ENCODE peak calls at places on chromosomes 3 and 15, in seven cellular contexts. A, K, V, X, Y, W and Q are unnamed samples.

GRCh38 chr15:52256366-52256765 is 39.2 kb downstream of the MYO5C start:
- DNase-seq in A (peak), K (no peak), V (peak), X (peak), Y (peak), W (peak), Q (no peak)

GRCh38 chr3:63979093-63979492 is 44.2 kb downstream of the PSMD6 start:
- DNase-seq in A (no peak), K (no peak), V (no peak), X (no peak), Y (no peak), W (no peak), Q (no peak)

GRCh38 chr3:20051123-20051806 is 11.0 kb downstream of the KAT2B start:
- DNase-seq in A (no peak), K (no peak), V (no peak), X (no peak), Y (no peak), W (no peak), Q (no peak)

GRCh38 chr3:149648525-149648924 is 9.3 kb downstream of the WWTR1 start:
- DNase-seq in A (no peak), K (no peak), V (no peak), X (no peak), Y (no peak), W (no peak), Q (no peak)

GRCh38 chr15:68603951-68604350 is 25.2 kb downstream of the CORO2B start:
- DNase-seq in A (no peak), K (no peak), V (no peak), X (no peak), Y (no peak), W (no peak), Q (no peak)

GRCh38 chr3:67739851-67740250 is 85.4 kb upstream of the SUCLG2 start:
- DNase-seq in A (no peak), K (no peak), V (no peak), X (no peak), Y (no peak), W (no peak), Q (no peak)

GRCh38 chr15:51023499-51023898 is 71.2 kb downstream of the TNFAIP8L3 start:
- DNase-seq in A (no peak), K (no peak), V (no peak), X (no peak), Y (no peak), W (no peak), Q (no peak)

GRCh38 chr15:57427367-57427821 is 51.1 kb downstream of the CGNL1 start:
- DNase-seq in A (no peak), K (no peak), V (peak), X (peak), Y (no peak), W (no peak), Q (no peak)

GRCh38 chr3:174529298-174529697 is 329.8 kb upstream of the NAALADL2 start:
- DNase-seq in A (no peak), K (no peak), V (no peak), X (no peak), Y (no peak), W (no peak), Q (no peak)

GRCh38 chr15:81506071-81506470 is 132.1 kb upstream of the TMC3 start:
- DNase-seq in A (no peak), K (no peak), V (no peak), X (no peak), Y (no peak), W (no peak), Q (no peak)

GRCh38 chr15:91535856-91536500 is 317.5 kb upstream of the SLCO3A1 start:
- DNase-seq in A (no peak), K (no peak), V (no peak), X (no peak), Y (no peak), W (no peak), Q (no peak)

GRCh38 chr3:146421814-146422748 is 47.3 kb downstream of the PLSCR2 start:
- DNase-seq in A (no peak), K (no peak), V (no peak), X (no peak), Y (peak), W (no peak), Q (peak)

GRCh38 chr15:65195542-65196026 is 10.4 kb upstream of the CLPX start:
- DNase-seq in A (no peak), K (no peak), V (no peak), X (no peak), Y (no peak), W (no peak), Q (no peak)

GRCh38 chr15:79560384-79560783 is 128.2 kb downstream of the MINAR1 start:
- DNase-seq in A (no peak), K (no peak), V (no peak), X (no peak), Y (no peak), W (no peak), Q (no peak)

GRCh38 chr3:16183601-16184270 is 9.3 kb downstream of the GALNT15 start:
- DNase-seq in A (no peak), K (no peak), V (no peak), X (no peak), Y (peak), W (no peak), Q (no peak)

GRCh38 chr3:185070491-185071335 is 82.1 kb downstream of the C3orf70 start:
- DNase-seq in A (no peak), K (no peak), V (peak), X (peak), Y (no peak), W (no peak), Q (no peak)

GRCh38 chr3:10365791-10366190 is 44.9 kb upstream of the SEC13 start:
- DNase-seq in A (no peak), K (no peak), V (no peak), X (no peak), Y (no peak), W (no peak), Q (peak)

GRCh38 chr15:75193272-75193671 is 8.4 kb upstream of the C15orf39 start:
- DNase-seq in A (no peak), K (no peak), V (no peak), X (no peak), Y (no peak), W (no peak), Q (no peak)

DNA sequence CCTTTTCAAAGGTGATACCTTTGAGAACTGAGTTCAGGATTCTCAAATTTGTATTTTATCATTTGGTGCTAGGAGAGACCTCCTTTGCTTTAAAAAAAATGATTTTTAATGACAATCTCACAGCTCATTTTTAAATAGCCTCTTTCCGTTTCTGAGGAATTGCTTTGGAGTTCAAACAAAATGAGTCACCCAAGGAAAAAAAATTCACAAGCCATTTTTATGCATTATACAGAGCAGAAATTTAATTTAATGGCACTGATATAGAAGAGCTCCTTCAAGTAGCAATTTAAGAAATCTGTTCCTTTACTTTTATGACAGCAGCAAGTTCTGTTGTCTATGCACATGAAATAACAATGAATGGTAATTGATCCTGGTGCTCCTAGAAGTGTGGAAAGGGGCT is 337.9 kb upstream of the KCNMB2 start:
- DNase-seq in A (no peak), K (no peak), V (no peak), X (no peak), Y (no peak), W (no peak), Q (no peak)
- H3K27ac ChIP-seq in A (no peak), K (no peak), V (no peak), X (no peak), Y (no peak), W (no peak), Q (no peak)

GRCh38 chr3:99319961-99320360 is 318.4 kb upstream of the COL8A1 start:
- DNase-seq in A (no peak), K (no peak), V (no peak), X (no peak), Y (peak), W (no peak), Q (no peak)

GRCh38 chr3:99323940-99324339 is 314.5 kb upstream of the COL8A1 start:
- DNase-seq in A (no peak), K (no peak), V (no peak), X (no peak), Y (no peak), W (no peak), Q (no peak)

GRCh38 chr3:99322551-99322950 is 315.8 kb upstream of the COL8A1 start:
- DNase-seq in A (no peak), K (no peak), V (no peak), X (no peak), Y (no peak), W (no peak), Q (no peak)

GRCh38 chr3:99319450-99319849 is 318.9 kb upstream of the COL8A1 start:
- DNase-seq in A (no peak), K (no peak), V (no peak), X (no peak), Y (no peak), W (no peak), Q (no peak)

DNA sequence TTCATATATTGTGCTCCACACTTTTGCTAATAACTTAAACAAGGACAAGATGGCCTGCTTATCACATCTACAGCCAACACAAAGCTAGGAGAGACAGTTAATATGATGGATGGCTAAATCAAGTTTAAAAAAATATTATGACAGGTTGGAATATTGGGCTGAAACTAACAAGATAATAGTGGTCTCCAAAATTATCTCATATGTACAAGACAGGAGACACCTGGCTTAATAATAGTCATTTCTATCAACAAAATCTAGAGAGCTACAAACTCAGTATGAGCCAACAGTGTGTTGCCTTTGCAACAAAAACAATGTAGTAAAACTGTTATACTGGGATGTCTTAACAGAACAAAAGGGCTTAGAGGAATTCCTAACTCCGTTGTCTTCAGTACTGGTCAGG is 317.1 kb upstream of the COL8A1 start:
- DNase-seq in A (no peak), K (no peak), V (no peak), X (no peak), Y (no peak), W (no peak), Q (no peak)
- H3K27ac ChIP-seq in A (no peak), K (no peak), V (no peak), X (no peak), Y (no peak), W (no peak), Q (no peak)

GRCh38 chr3:195189821-195190220 is 81.1 kb downstream of the XXYLT1 start:
- DNase-seq in A (no peak), K (no peak), V (no peak), X (no peak), Y (no peak), W (no peak), Q (no peak)

GRCh38 chr3:195187609-195188529 is 83.1 kb downstream of the XXYLT1 start:
- DNase-seq in A (no peak), K (no peak), V (no peak), X (peak), Y (no peak), W (no peak), Q (no peak)

GRCh38 chr3:195185574-195185973 is 85.4 kb downstream of the XXYLT1 start:
- DNase-seq in A (no peak), K (no peak), V (no peak), X (no peak), Y (no peak), W (peak), Q (peak)

GRCh38 chr3:195186041-195186709 is 84.8 kb downstream of the XXYLT1 start:
- DNase-seq in A (no peak), K (no peak), V (no peak), X (no peak), Y (no peak), W (no peak), Q (no peak)

GRCh38 chr3:195188530-195188917 is 82.4 kb downstream of the XXYLT1 start:
- DNase-seq in A (no peak), K (no peak), V (no peak), X (no peak), Y (no peak), W (no peak), Q (no peak)
- H3K27ac ChIP-seq in A (no peak), K (no peak), V (no peak), X (no peak), Y (peak), W (no peak), Q (peak)

GRCh38 chr15:58465070-58465469 is 33.3 kb downstream of the LIPC start:
- DNase-seq in A (no peak), K (no peak), V (no peak), X (no peak), Y (no peak), W (no peak), Q (no peak)
- H3K27ac ChIP-seq in A (no peak), K (no peak), V (no peak), X (no peak), Y (no peak), W (no peak), Q (no peak)

GRCh38 chr3:52721002-52721741 is 15.3 kb downstream of the SPCS1 start:
- DNase-seq in A (no peak), K (no peak), V (no peak), X (no peak), Y (no peak), W (no peak), Q (no peak)
- H3K27ac ChIP-seq in A (no peak), K (no peak), V (no peak), X (no peak), Y (no peak), W (no peak), Q (no peak)

GRCh38 chr15:100309984-100310291 is 31.8 kb downstream of the ADAMTS17 start:
- DNase-seq in A (no peak), K (no peak), V (no peak), X (no peak), Y (no peak), W (no peak), Q (no peak)

GRCh38 chr15:100307241-100307855 is 34.4 kb downstream of the ADAMTS17 start:
- DNase-seq in A (no peak), K (no peak), V (no peak), X (no peak), Y (no peak), W (no peak), Q (no peak)

GRCh38 chr15:100309109-100309983 is 32.4 kb downstream of the ADAMTS17 start:
- DNase-seq in A (no peak), K (no peak), V (no peak), X (no peak), Y (no peak), W (no peak), Q (no peak)

GRCh38 chr15:100310511-100310910 is 31.3 kb downstream of the ADAMTS17 start:
- DNase-seq in A (no peak), K (no peak), V (no peak), X (no peak), Y (no peak), W (no peak), Q (no peak)

DNA sequence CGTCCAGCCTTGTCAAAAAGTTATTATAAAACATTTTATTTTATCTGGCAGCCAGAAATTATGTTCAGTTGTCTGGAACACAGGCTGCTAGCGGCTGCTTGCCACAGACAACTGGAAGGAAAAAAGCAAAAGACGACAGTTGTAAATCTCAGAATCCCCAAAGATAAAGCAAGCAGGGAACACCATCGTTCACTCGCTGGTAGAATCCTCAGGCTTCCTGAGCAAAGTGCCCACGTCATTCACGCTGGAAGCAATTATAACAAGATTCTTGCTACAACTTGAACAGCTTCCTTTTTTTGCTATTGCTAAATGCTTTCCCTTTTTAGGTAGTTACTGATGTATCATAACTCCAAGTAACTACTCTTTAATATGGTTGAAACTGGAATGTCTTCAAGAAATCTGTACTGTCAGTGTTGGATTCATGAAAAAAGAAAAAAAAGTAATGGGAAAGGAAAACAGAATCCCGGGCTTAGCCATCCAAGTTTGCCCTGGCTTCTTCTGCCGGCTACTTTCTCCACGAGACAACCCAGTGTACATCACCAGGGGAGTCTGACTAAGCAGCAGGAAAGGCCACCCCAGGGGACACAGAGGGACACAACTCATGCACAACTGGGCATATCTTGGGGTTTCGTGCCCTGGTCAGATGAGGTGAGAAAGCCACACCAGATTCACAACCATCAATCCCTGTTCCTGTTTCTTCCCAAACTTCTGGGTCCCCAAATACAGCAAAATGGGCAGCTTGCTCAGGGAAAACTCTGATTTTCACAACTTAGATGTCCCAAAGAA is 33.4 kb downstream of the ADAMTS17 start:
- DNase-seq in A (no peak), K (no peak), V (no peak), X (no peak), Y (no peak), W (no peak), Q (no peak)
- H3K27ac ChIP-seq in A (no peak), K (no peak), V (no peak), X (no peak), Y (no peak), W (peak), Q (no peak)

DNA sequence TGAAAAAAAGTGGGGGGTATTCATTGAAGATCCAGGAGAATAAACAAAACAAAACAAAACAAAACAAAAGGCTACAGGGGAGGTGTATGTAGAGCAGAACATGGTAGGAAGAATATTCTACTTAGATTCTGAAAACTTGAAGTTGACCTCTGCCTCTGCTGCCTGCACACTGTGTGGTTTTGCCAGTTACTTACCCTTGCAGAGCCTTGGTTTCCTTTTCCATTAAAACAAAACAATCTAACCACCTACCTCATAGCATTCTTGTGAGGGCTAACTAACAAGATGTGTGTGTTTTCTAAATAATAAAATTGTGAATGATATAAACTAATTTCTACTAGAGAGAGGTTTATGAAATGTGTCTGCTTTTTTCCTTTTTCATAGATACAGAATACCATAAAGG is 423.1 kb downstream of the TIGIT start:
- DNase-seq in A (no peak), K (no peak), V (no peak), X (no peak), Y (no peak), W (no peak), Q (no peak)
- H3K27ac ChIP-seq in A (peak), K (no peak), V (no peak), X (no peak), Y (no peak), W (no peak), Q (no peak)

DNA sequence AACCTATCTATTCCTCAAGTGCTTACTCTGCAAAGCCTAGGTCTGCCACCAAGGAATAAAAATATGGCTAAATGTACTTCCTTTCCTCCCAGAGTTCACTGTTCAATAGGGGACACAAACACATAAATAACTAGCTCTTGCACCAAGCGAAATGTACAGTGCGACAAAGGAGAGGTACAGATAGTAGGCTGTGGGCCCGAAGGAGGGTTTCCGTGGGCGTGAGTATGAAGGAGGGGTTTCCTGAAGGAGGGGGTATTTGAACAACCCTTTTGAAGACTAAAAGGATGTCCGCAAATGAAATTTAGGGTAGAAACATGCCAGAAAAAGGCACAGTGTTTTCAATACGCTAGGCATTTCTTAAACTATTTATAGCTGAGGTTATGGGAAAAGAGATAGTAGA is 207.9 kb downstream of the LPP start:
- DNase-seq in A (no peak), K (no peak), V (no peak), X (no peak), Y (no peak), W (no peak), Q (no peak)
- H3K27ac ChIP-seq in A (no peak), K (no peak), V (no peak), X (no peak), Y (no peak), W (no peak), Q (no peak)